ENCODE peak calls at places on chromosomes 1 and 21, in seven cellular contexts. J, O, Q, I, A, D and L are unnamed samples.
A peak's percentile ranks its signal among the peaks of the same experiment; 100 is the strongest.

GRCh38 chr1:77989762-77990161 is 10.9 kb upstream of the FUBP1 start:
- DNase-seq in J (no peak), O (no peak), Q (no peak), I (no peak), A (no peak), D (no peak), L (no peak)

GRCh38 chr21:33478858-33479678 is 706 bp downstream of the TMEM50B start:
- DNase-seq in J (peak; percentile 7), O (no peak), Q (peak; percentile 68), I (peak; percentile 48), A (peak; percentile 74), D (no peak), L (no peak)

GRCh38 chr1:96291468-96291867 is 430.1 kb upstream of the PTBP2 start:
- DNase-seq in J (no peak), O (no peak), Q (no peak), I (no peak), A (no peak), D (no peak), L (no peak)

GRCh38 chr1:97886199-97886598 is 34.6 kb downstream of the DPYD start:
- DNase-seq in J (no peak), O (no peak), Q (no peak), I (no peak), A (no peak), D (no peak), L (no peak)

GRCh38 chr1:24964811-24965570 is 34.9 kb upstream of the RUNX3 start:
- DNase-seq in J (peak; percentile 81), O (no peak), Q (peak; percentile 36), I (no peak), A (no peak), D (peak; percentile 55), L (peak; percentile 74)

GRCh38 chr21:45852886-45853400 is 128.6 kb upstream of the COL6A1 start:
- DNase-seq in J (no peak), O (no peak), Q (no peak), I (no peak), A (no peak), D (no peak), L (no peak)

GRCh38 chr1:12525311-12526181 is 92.5 kb downstream of the DHRS3 start:
- DNase-seq in J (no peak), O (no peak), Q (no peak), I (no peak), A (no peak), D (no peak), L (no peak)

GRCh38 chr1:41329662-41330587 is 31.3 kb upstream of the FOXO6 start:
- DNase-seq in J (no peak), O (no peak), Q (no peak), I (no peak), A (no peak), D (no peak), L (peak; percentile 8)

GRCh38 chr1:214537219-214537618 is 14.2 kb downstream of the PTPN14 start:
- DNase-seq in J (no peak), O (no peak), Q (no peak), I (no peak), A (peak; percentile 45), D (no peak), L (no peak)

GRCh38 chr1:208177656-208178055 is 66.5 kb downstream of the PLXNA2 start:
- DNase-seq in J (no peak), O (no peak), Q (peak; percentile 21), I (no peak), A (peak; percentile 96), D (no peak), L (no peak)

GRCh38 chr1:70977575-70977974 is 70.0 kb downstream of the PTGER3 start:
- DNase-seq in J (no peak), O (no peak), Q (no peak), I (no peak), A (no peak), D (no peak), L (no peak)

GRCh38 chr1:29414091-29414490 is 177.8 kb downstream of the PTPRU start:
- DNase-seq in J (no peak), O (no peak), Q (no peak), I (no peak), A (no peak), D (no peak), L (no peak)

GRCh38 chr1:147821883-147822282 is 61.5 kb upstream of the GJA5 start:
- DNase-seq in J (no peak), O (peak; percentile 1), Q (no peak), I (no peak), A (no peak), D (no peak), L (no peak)

GRCh38 chr1:88284066-88284465 is 400.0 kb upstream of the PKN2 start:
- DNase-seq in J (no peak), O (no peak), Q (no peak), I (no peak), A (no peak), D (no peak), L (no peak)

GRCh38 chr1:1929639-1930545 is 10.8 kb upstream of the TMEM52 start:
- DNase-seq in J (no peak), O (no peak), Q (no peak), I (no peak), A (no peak), D (no peak), L (no peak)

GRCh38 chr1:172246521-172247390 is 173.7 kb upstream of the C1orf105 start:
- DNase-seq in J (no peak), O (no peak), Q (no peak), I (no peak), A (no peak), D (no peak), L (no peak)

GRCh38 chr1:31523769-31524168 is 52.5 kb upstream of the TINAGL1 start:
- DNase-seq in J (no peak), O (no peak), Q (no peak), I (no peak), A (no peak), D (no peak), L (no peak)

GRCh38 chr1:180617769-180618168 is 14.1 kb upstream of the XPR1 start:
- DNase-seq in J (no peak), O (no peak), Q (no peak), I (no peak), A (no peak), D (no peak), L (no peak)

GRCh38 chr1:67052741-67053534 is 1.0 kb downstream of the SLC35D1 start:
- DNase-seq in J (peak; percentile 23), O (no peak), Q (peak; percentile 53), I (peak; percentile 33), A (peak; percentile 68), D (no peak), L (no peak)

GRCh38 chr1:218983848-218984247 is 189.8 kb upstream of the LYPLAL1 start:
- DNase-seq in J (no peak), O (no peak), Q (peak; percentile 43), I (no peak), A (peak; percentile 32), D (no peak), L (no peak)

GRCh38 chr1:204959374-204959773 is 83.6 kb upstream of the CNTN2 start:
- DNase-seq in J (no peak), O (no peak), Q (no peak), I (no peak), A (no peak), D (no peak), L (no peak)

GRCh38 chr1:61157420-61157987 is 75.1 kb downstream of the NFIA start:
- DNase-seq in J (no peak), O (peak; percentile 71), Q (peak; percentile 28), I (no peak), A (no peak), D (peak; percentile 78), L (no peak)

GRCh38 chr1:72649211-72649888 is 367.0 kb upstream of the NEGR1 start:
- DNase-seq in J (no peak), O (no peak), Q (no peak), I (no peak), A (no peak), D (no peak), L (no peak)

GRCh38 chr1:234719454-234720258 is 109.7 kb upstream of the IRF2BP2 start:
- DNase-seq in J (no peak), O (no peak), Q (no peak), I (no peak), A (no peak), D (no peak), L (no peak)

GRCh38 chr1:30286984-30287839 is 436.2 kb downstream of the MATN1 start:
- DNase-seq in J (no peak), O (no peak), Q (no peak), I (no peak), A (no peak), D (no peak), L (peak; percentile 7)

GRCh38 chr1:12541274-12542137 is 76.5 kb downstream of the DHRS3 start:
- DNase-seq in J (no peak), O (no peak), Q (no peak), I (no peak), A (no peak), D (no peak), L (no peak)

GRCh38 chr1:7410156-7410555 is 360.9 kb upstream of the VAMP3 start:
- DNase-seq in J (no peak), O (no peak), Q (no peak), I (no peak), A (no peak), D (no peak), L (no peak)

GRCh38 chr21:43303240-43304178 is 123.4 kb downstream of the SIK1 start:
- DNase-seq in J (no peak), O (no peak), Q (peak; percentile 49), I (no peak), A (peak; percentile 80), D (no peak), L (no peak)

GRCh38 chr1:74895411-74895810 is 162.5 kb downstream of the TYW3 start:
- DNase-seq in J (no peak), O (no peak), Q (no peak), I (no peak), A (no peak), D (no peak), L (no peak)

GRCh38 chr21:14923468-14923867 is 141.3 kb downstream of the NRIP1 start:
- DNase-seq in J (no peak), O (peak; percentile 47), Q (no peak), I (no peak), A (no peak), D (no peak), L (no peak)

GRCh38 chr21:32771134-32771523 is 426 bp downstream of the PAXBP1 start:
- DNase-seq in J (peak; percentile 26), O (no peak), Q (peak; percentile 80), I (no peak), A (peak; percentile 77), D (no peak), L (no peak)

GRCh38 chr1:161260939-161261858 is 2.7 kb downstream of the PCP4L1 start:
- DNase-seq in J (no peak), O (no peak), Q (peak; percentile 65), I (no peak), A (peak; percentile 28), D (no peak), L (no peak)

GRCh38 chr1:159752135-159752580 is 28.6 kb upstream of the DUSP23 start:
- DNase-seq in J (no peak), O (peak; percentile 73), Q (no peak), I (no peak), A (no peak), D (peak; percentile 63), L (no peak)

GRCh38 chr1:6646499-6647148 is 22.0 kb downstream of the THAP3 start:
- DNase-seq in J (peak; percentile 14), O (no peak), Q (peak; percentile 80), I (no peak), A (peak; percentile 64), D (no peak), L (peak; percentile 40)

GRCh38 chr21:19123525-19123924 is 719.9 kb upstream of the TMPRSS15 start:
- DNase-seq in J (no peak), O (no peak), Q (no peak), I (no peak), A (no peak), D (no peak), L (no peak)

GRCh38 chr1:177944673-177945014 is 25.2 kb downstream of the SEC16B start:
- DNase-seq in J (no peak), O (no peak), Q (no peak), I (no peak), A (no peak), D (no peak), L (no peak)

GRCh38 chr1:39034114-39034654 is 8.0 kb downstream of the NDUFS5 start:
- DNase-seq in J (no peak), O (no peak), Q (no peak), I (no peak), A (no peak), D (no peak), L (no peak)

GRCh38 chr1:77282866-77283539 is 1.2 kb downstream of the AK5 start:
- DNase-seq in J (peak; percentile 11), O (no peak), Q (no peak), I (no peak), A (peak; percentile 54), D (no peak), L (no peak)